ENCODE peak calls at places on chromosomes 5 and 9, in seven cellular contexts. K is fibroblast of gingiva; M is esophagus squamous epithelium; I is left kidney; E is caudate nucleus; T is CD4-positive, alpha-beta memory T cell; V is DMS79. X is an unnamed sample.

GRCh38 chr5:158560170-158560569 is 539.5 kb downstream of the EBF1 start:
- DNase-seq in K (peak), M (no peak), I (no peak), E (no peak), T (no peak), V (no peak), X (peak)

GRCh38 chr9:74555015-74555414 is 57.9 kb downstream of the RORB start:
- DNase-seq in K (peak), M (no peak), I (peak), E (no peak), T (no peak), V (no peak), X (no peak)

GRCh38 chr9:76629205-76629990 is 134.8 kb upstream of the PCA3 start:
- DNase-seq in K (no peak), M (no peak), I (no peak), E (no peak), T (no peak), V (no peak), X (no peak)

GRCh38 chr9:35229066-35229778 is 67.4 kb downstream of the UNC13B start:
- DNase-seq in K (no peak), M (no peak), I (peak), E (no peak), T (no peak), V (no peak), X (no peak)

GRCh38 chr9:88949961-88950340 is 41.3 kb upstream of the S1PR3 start:
- DNase-seq in K (no peak), M (no peak), I (no peak), E (no peak), T (no peak), V (peak), X (no peak)

GRCh38 chr9:123679330-123679987 is 250.5 kb downstream of the DENND1A start:
- DNase-seq in K (peak), M (no peak), I (peak), E (no peak), T (no peak), V (peak), X (no peak)

GRCh38 chr5:15105799-15106393 is 234.3 kb upstream of the ANKH start:
- DNase-seq in K (peak), M (no peak), I (peak), E (no peak), T (peak), V (no peak), X (peak)

GRCh38 chr5:100464418-100464817 is 70.8 kb upstream of the FAM174A start:
- DNase-seq in K (peak), M (no peak), I (no peak), E (no peak), T (no peak), V (no peak), X (peak)

GRCh38 chr9:92964981-92965758 is 17.8 kb downstream of the FGD3 start:
- DNase-seq in K (no peak), M (peak), I (no peak), E (no peak), T (no peak), V (no peak), X (no peak)

GRCh38 chr9:33250458-33250995 is 10.6 kb downstream of the SPINK4 start:
- DNase-seq in K (peak), M (no peak), I (no peak), E (no peak), T (no peak), V (no peak), X (no peak)

GRCh38 chr5:129097498-129098296 is 3.1 kb downstream of the ISOC1 start:
- DNase-seq in K (no peak), M (no peak), I (no peak), E (no peak), T (no peak), V (no peak), X (no peak)

GRCh38 chr9:77647659-77648457 is at the start of gene GNA14:
- DNase-seq in K (peak), M (no peak), I (peak), E (no peak), T (no peak), V (no peak), X (peak)

GRCh38 chr9:130364619-130365322 is 80.0 kb upstream of the ASS1 start:
- DNase-seq in K (no peak), M (no peak), I (no peak), E (no peak), T (no peak), V (no peak), X (peak)

GRCh38 chr5:160118349-160119141 is 705 bp downstream of the PWWP2A start:
- DNase-seq in K (peak), M (no peak), I (no peak), E (no peak), T (peak), V (no peak), X (no peak)